ENCODE peak calls at places on chromosomes 11 and 22, in eight cellular contexts. Y, T, I, O, Z, H, D and A are unnamed samples.
A peak's percentile ranks its signal among the peaks of the same experiment; 100 is the strongest.

GRCh38 chr22:37147186-37147990 is 2.3 kb downstream of the IL2RB start:
- DNase-seq in T (no peak), H (no peak), O (no peak), D (no peak), I (no peak), Y (no peak), Z (no peak), A (no peak)

GRCh38 chr11:121066623-121067022 is 34.4 kb upstream of the TECTA start:
- DNase-seq in I (no peak), Y (no peak), D (no peak), Z (no peak), T (no peak), O (no peak), H (no peak), A (no peak)

GRCh38 chr11:67280341-67280790 is 8.7 kb upstream of the ANKRD13D start:
- DNase-seq in T (no peak), H (no peak), O (no peak), Y (no peak), D (no peak), Z (no peak), I (no peak), A (no peak)

GRCh38 chr22:21807545-21807944 is 59.9 kb downstream of the MAPK1 start:
- DNase-seq in O (no peak), H (no peak), T (no peak), D (no peak), Y (no peak), Z (no peak), I (no peak), A (no peak)

GRCh38 chr22:46196268-46196667 is 45.9 kb downstream of the PPARA start:
- DNase-seq in O (no peak), Y (no peak), H (no peak), D (no peak), I (no peak), T (no peak), Z (no peak), A (no peak)

GRCh38 chr11:117228091-117228490 is 3.8 kb downstream of the PCSK7 start:
- DNase-seq in D (peak; percentile 11), T (no peak), O (no peak), Y (no peak), Z (no peak), H (no peak), I (no peak), A (no peak)

GRCh38 chr11:95739526-95739925 is 50.1 kb downstream of the FAM76B start:
- DNase-seq in I (no peak), H (no peak), D (no peak), T (no peak), Y (no peak), Z (no peak), O (peak; percentile 84), A (no peak)

GRCh38 chr22:23226497-23226850 is 46.2 kb downstream of the BCR start:
- DNase-seq in D (no peak), Y (no peak), Z (no peak), O (no peak), T (no peak), I (no peak), H (no peak), A (no peak)

GRCh38 chr22:23501708-23502107 is 78.4 kb downstream of the IGLL1 start:
- DNase-seq in D (no peak), I (no peak), H (no peak), Y (no peak), O (no peak), Z (no peak), T (no peak), A (no peak)

GRCh38 chr11:64724863-64725535 is 2.0 kb upstream of the NRXN2 start:
- DNase-seq in Z (no peak), D (no peak), H (no peak), Y (no peak), I (no peak), T (no peak), O (no peak), A (no peak)

GRCh38 chr11:92975285-92975684 is 5.8 kb downstream of the MTNR1B start:
- DNase-seq in I (no peak), O (peak; percentile 9), H (no peak), T (no peak), Z (no peak), Y (no peak), D (no peak), A (no peak)

GRCh38 chr11:73295259-73295995 is 12.6 kb upstream of the ARHGEF17 start:
- DNase-seq in I (peak; percentile 40), D (peak; percentile 70), H (peak; percentile 78), Y (peak; percentile 88), T (peak; percentile 83), O (peak; percentile 83), Z (peak; percentile 50), A (peak; percentile 79)

GRCh38 chr11:94526645-94527438 is 14.6 kb downstream of the C11orf97 start:
- DNase-seq in T (no peak), I (no peak), O (no peak), D (no peak), H (no peak), Z (no peak), Y (no peak), A (no peak)

GRCh38 chr11:77506857-77507256 is 33.0 kb upstream of the PAK1 start:
- DNase-seq in O (peak; percentile 6), H (no peak), T (no peak), Z (no peak), Y (no peak), D (no peak), I (no peak), A (no peak)

GRCh38 chr11:72297828-72298227 is 53.9 kb upstream of the PHOX2A start:
- DNase-seq in H (no peak), Y (no peak), Z (no peak), D (no peak), T (no peak), I (no peak), O (no peak), A (no peak)

GRCh38 chr11:75055511-75055910 is 41.2 kb downstream of the OR2AT4 start:
- DNase-seq in Y (no peak), T (no peak), D (no peak), Z (no peak), H (no peak), O (no peak), I (no peak), A (no peak)

GRCh38 chr22:30636226-30637077 is 871 bp downstream of the SLC35E4 start:
- DNase-seq in T (peak; percentile 15), I (no peak), O (peak; percentile 43), H (peak; percentile 37), D (no peak), Z (no peak), Y (peak; percentile 14), A (no peak)

GRCh38 chr11:112734207-112734606 is 227.0 kb upstream of the NCAM1 start:
- DNase-seq in T (no peak), O (no peak), Z (no peak), D (no peak), Y (peak; percentile 76), I (no peak), H (no peak), A (peak; percentile 43)

GRCh38 chr11:75204012-75204674 is 36.4 kb upstream of the TPBGL start:
- DNase-seq in H (no peak), O (no peak), T (no peak), I (no peak), Z (no peak), Y (no peak), D (no peak), A (no peak)

GRCh38 chr11:28730889-28731288 is 622.7 kb downstream of the METTL15 start:
- DNase-seq in T (no peak), O (no peak), D (no peak), H (no peak), Z (no peak), Y (no peak), I (no peak), A (no peak)

GRCh38 chr11:111001986-111002616 is 243.4 kb upstream of the POU2AF2 start:
- DNase-seq in O (no peak), D (no peak), I (no peak), Y (no peak), T (no peak), Z (peak; percentile 35), H (no peak), A (no peak)

GRCh38 chr11:114079406-114080072 is 20.0 kb downstream of the ZBTB16 start:
- DNase-seq in I (no peak), Z (no peak), O (no peak), Y (no peak), T (no peak), D (no peak), H (no peak), A (no peak)

GRCh38 chr11:6413791-6414231 is 5.1 kb downstream of the APBB1 start:
- DNase-seq in D (no peak), T (peak; percentile 82), Y (no peak), O (no peak), Z (no peak), I (no peak), H (peak; percentile 73), A (no peak)

GRCh38 chr11:117843666-117844484 is 19.3 kb upstream of the FXYD2 start:
- DNase-seq in H (peak; percentile 76), I (peak; percentile 49), Y (peak; percentile 75), T (peak; percentile 78), O (peak; percentile 63), D (peak; percentile 91), Z (no peak), A (peak; percentile 93)

GRCh38 chr11:3942160-3942955 is 86.9 kb downstream of the STIM1 start:
- DNase-seq in D (no peak), T (no peak), Y (no peak), Z (no peak), H (peak; percentile 38), O (no peak), I (no peak), A (no peak)

GRCh38 chr11:8652140-8652539 is 30.3 kb downstream of the TRIM66 start:
- DNase-seq in H (no peak), Z (peak; percentile 78), D (no peak), Y (no peak), T (no peak), O (no peak), I (no peak), A (no peak)

GRCh38 chr22:48320671-48321515 is 1506.8 kb downstream of the BRD1 start:
- DNase-seq in H (no peak), I (no peak), D (no peak), Y (peak; percentile 47), Z (no peak), T (no peak), O (no peak), A (no peak)